ENCODE peak calls at places on chromosomes 13 and 19, in four cellular contexts. T is upper lobe of left lung, R is suprapubic skin, W is transverse colon. S is an unnamed sample. For H3K4me1, the result is how much of the 10 kb centered on the place peaks cover.

GRCh38 chr19:58296086-58296485 is 9.1 kb upstream of the ERVK3-1 start:
- DNase-seq in T (no peak), R (no peak), W (no peak), S (no peak)

GRCh38 chr19:5690955-5691204 is 785 bp downstream of the RPL36 start:
- DNase-seq in T (no peak), R (no peak), W (peak), S (no peak)

GRCh38 chr19:19514215-19514633 is 1.1 kb downstream of the TSSK6 start:
- DNase-seq in T (peak), R (no peak), W (peak), S (no peak)

GRCh38 chr19:48346161-48346560 is 17.6 kb downstream of the TMEM143 start:
- DNase-seq in T (no peak), R (no peak), W (no peak), S (no peak)

GRCh38 chr19:35347171-35347929 is at the start of gene FFAR1:
- DNase-seq in T (no peak), R (peak), W (peak), S (no peak)

GRCh38 chr19:45547965-45548609 is 36.5 kb downstream of the OPA3 start:
- DNase-seq in T (no peak), R (no peak), W (peak), S (no peak)

GRCh38 chr19:5571777-5572176 is 4.0 kb upstream of the TINCR start:
- DNase-seq in T (no peak), R (no peak), W (no peak), S (no peak)

GRCh38 chr13:71290963-71291937 is 575.8 kb downstream of the DACH1 start:
- DNase-seq in T (no peak), R (no peak), W (peak), S (no peak)

GRCh38 chr19:45517641-45518468 is 10.6 kb downstream of the VASP start:
- DNase-seq in T (peak), R (no peak), W (no peak), S (no peak)

GRCh38 chr19:49264258-49264657 is 60.7 kb downstream of the SLC6A16 start:
- DNase-seq in T (no peak), R (no peak), W (no peak), S (no peak)

GRCh38 chr19:1172353-1173159 is 1.5 kb downstream of the SBNO2 start:
- DNase-seq in T (peak), R (peak), W (peak), S (no peak)

GRCh38 chr19:5097959-5098623 is 129.2 kb downstream of the KDM4B start:
- DNase-seq in T (peak), R (no peak), W (no peak), S (no peak)

GRCh38 chr13:76879211-76879875 is 6.9 kb downstream of the KCTD12 start:
- DNase-seq in T (no peak), R (peak), W (peak), S (peak)

GRCh38 chr13:46631184-46631542 is 78.2 kb downstream of the LRCH1 start:
- DNase-seq in T (no peak), R (no peak), W (no peak), S (no peak)

GRCh38 chr13:100341327-100341726 is 247.3 kb downstream of the GGACT start:
- DNase-seq in T (no peak), R (no peak), W (no peak), S (no peak)

GRCh38 chr19:2287585-2287984 is 5.6 kb upstream of the PEAK3 start:
- DNase-seq in T (no peak), R (no peak), W (no peak), S (no peak)

GRCh38 chr19:42322305-42322704 is 3.1 kb upstream of the MEGF8 start:
- DNase-seq in T (no peak), R (no peak), W (no peak), S (no peak)

GRCh38 chr13:100532836-100533435 is 55.7 kb downstream of the GGACT start:
- DNase-seq in T (peak), R (peak), W (no peak), S (no peak)

GRCh38 chr19:485583-486236 is 10.6 kb upstream of the MADCAM1 start:
- DNase-seq in T (peak), R (no peak), W (no peak), S (no peak)

GRCh38 chr13:27147530-27148170 is 24.0 kb downstream of the USP12 start:
- DNase-seq in T (no peak), R (no peak), W (no peak), S (no peak)

GRCh38 chr13:23450340-23451046 is 17.0 kb upstream of the SACS start:
- DNase-seq in T (no peak), R (no peak), W (no peak), S (no peak)

GRCh38 chr19:18438331-18439024 is 545 bp upstream of the ISYNA1 start:
- DNase-seq in T (peak), R (no peak), W (no peak), S (no peak)

GRCh38 chr13:50081899-50082425 is 66.7 kb downstream of the KCNRG start:
- DNase-seq in T (peak), R (peak), W (peak), S (peak)

GRCh38 chr13:46172531-46172991 is 9.4 kb downstream of the LCP1 start:
- DNase-seq in T (no peak), R (no peak), W (peak), S (no peak)

GRCh38 chr13:80047406-80047805 is 293.5 kb downstream of the SPRY2 start:
- DNase-seq in T (no peak), R (no peak), W (no peak), S (no peak)

GRCh38 chr19:45826934-45827333 is 11.8 kb upstream of the RSPH6A start:
- DNase-seq in T (peak), R (no peak), W (no peak), S (no peak)

GRCh38 chr13:102693781-102694180 is 1.1 kb downstream of the METTL21C start:
- DNase-seq in T (no peak), R (no peak), W (no peak), S (no peak)

GRCh38 chr13:106391271-106391670 is 144.2 kb downstream of the EFNB2 start:
- DNase-seq in T (no peak), R (no peak), W (no peak), S (no peak)

GRCh38 chr19:1063030-1063908 is 3.7 kb upstream of the ARHGAP45 start:
- DNase-seq in T (peak), R (no peak), W (no peak), S (no peak)

GRCh38 chr19:52343548-52343947 is 7.5 kb downstream of the ZNF610 start:
- DNase-seq in T (no peak), R (no peak), W (peak), S (no peak)

GRCh38 chr13:63435668-63436275 is 2020.1 kb upstream of the PCDH20 start:
- DNase-seq in T (no peak), R (no peak), W (no peak), S (no peak)

GRCh38 chr19:30103981-30104380 is 161.9 kb downstream of the URI1 start:
- DNase-seq in T (no peak), R (no peak), W (no peak), S (no peak)
- H3K4me3 ChIP-seq in T (no peak), R (no peak), W (no peak), S (no peak)

DNA sequence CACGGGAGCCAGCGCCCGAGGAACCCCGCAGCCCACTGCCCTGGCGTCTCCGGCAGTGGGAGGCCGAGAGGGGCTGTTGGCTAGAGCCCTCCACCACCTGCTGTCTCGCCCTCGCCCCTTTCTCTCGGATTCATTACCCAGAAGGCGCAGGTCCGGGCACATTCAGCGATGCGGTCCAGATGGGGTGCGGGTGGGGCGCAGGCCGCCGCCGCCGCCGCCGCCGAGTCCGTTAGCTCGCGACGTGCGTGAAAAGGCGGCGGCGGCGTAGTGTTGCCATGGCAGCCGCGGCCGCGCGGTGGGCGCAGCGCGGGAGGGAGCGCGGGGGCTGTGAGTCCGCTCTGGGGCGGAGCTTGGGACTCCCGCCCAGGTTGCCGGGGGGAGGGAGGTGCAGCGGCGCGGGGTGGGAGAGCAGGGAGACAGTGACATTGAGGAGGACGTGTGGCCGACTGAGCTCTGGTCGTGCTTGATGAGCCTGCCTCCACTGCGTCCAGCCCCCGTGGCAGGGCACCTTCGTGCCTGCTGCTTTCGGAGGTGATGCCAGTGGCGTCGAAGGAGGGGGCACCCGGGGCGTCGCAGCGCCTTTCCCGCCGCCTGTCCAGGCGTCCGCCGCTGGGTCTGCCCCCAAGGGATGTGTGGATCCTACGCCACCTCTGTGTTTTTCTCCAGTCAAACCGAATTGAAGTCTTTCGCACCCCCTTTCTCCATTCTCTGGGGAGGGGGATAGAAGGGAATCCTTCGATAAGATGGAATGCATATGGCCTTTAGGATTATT is at the start of gene KATNAL1:
- DNase-seq in T (peak), R (peak), W (peak), S (peak)
- H3K4me1 ChIP-seq in T (under half), R (under half), W (under half), S (under half)

DNA sequence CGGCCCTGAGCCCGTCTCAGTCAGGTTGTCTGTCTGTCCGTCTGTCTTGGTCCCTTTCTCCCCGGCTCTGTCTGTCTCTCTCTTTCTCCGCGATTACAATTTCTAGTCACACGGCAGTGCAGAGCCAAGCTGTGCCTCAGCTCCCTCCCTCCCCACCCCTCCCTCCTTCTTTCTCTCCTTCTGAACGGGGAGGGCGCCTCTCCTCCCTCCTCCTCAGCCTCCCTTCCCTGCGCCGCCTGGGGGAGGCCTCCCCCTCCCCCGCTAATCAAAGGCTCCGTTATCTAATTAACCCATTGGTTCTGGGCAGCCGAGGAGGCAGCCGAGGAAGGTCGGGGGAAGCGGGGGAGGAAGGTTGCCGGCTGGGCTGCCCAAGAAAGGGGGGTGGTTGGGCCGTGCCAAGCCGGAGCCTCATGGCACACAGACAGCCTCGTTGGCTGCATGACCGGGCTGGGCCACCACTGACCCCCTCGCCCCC is 16.5 kb downstream of the LRRC4B start:
- DNase-seq in T (no peak), R (no peak), W (no peak), S (no peak)
- H3K4me3 ChIP-seq in T (no peak), R (peak), W (no peak), S (peak)

GRCh38 chr19:7885818-7886217 is 2.5 kb upstream of the LRRC8E start:
- DNase-seq in T (no peak), R (no peak), W (no peak), S (no peak)

GRCh38 chr19:7883105-7883504 is 5.2 kb upstream of the LRRC8E start:
- DNase-seq in T (no peak), R (no peak), W (no peak), S (no peak)

GRCh38 chr19:7883796-7884570 is 4.3 kb upstream of the LRRC8E start:
- DNase-seq in T (no peak), R (no peak), W (no peak), S (no peak)

GRCh38 chr19:7879102-7879770 is 5.0 kb upstream of the PRR36 start:
- DNase-seq in T (no peak), R (no peak), W (no peak), S (no peak)

DNA sequence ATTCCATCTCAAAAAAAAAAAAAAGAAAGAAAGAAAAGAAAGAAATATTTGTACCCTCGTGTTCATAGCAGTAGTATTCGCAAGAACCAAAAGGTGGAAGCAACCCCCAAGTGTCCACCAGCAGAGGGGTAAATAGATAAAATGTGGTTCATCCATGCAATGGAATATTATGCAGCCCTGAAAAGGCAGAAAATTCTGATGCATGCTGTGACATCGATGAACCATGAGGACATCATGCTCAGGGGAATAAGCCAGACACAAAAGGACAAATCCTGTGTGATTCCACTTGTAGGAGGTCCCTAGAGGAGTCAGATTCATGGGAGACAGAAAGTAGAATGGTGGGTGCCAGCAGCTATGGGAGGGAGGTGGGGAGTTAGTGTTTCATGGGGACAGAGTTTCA is 6.4 kb upstream of the LRRC8E start:
- DNase-seq in T (no peak), R (no peak), W (no peak), S (no peak)
- H3K4me1 ChIP-seq in T (under half), R (under half), W (under half), S (under half)

DNA sequence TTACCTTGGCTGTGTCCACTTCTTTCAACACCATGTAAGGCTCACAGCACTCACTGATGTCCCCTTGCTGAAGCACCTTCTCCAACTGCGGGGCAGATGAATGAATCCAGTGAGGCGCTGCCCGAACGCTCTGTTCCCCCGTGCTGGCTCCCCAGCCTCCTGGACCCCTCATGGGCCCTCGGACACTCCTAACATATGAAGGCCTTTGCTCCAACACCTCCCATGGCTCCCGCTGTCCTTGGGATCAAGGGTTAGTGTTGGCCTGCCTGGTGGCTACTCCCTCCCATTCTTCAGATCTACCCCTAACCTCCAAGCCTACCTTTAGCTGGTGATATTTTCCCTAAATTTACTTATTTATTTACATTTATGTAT is 4.4 kb downstream of the ANGPTL8 start:
- DNase-seq in T (no peak), R (no peak), W (no peak), S (no peak)
- H3K4me3 ChIP-seq in T (no peak), R (no peak), W (no peak), S (peak)

DNA sequence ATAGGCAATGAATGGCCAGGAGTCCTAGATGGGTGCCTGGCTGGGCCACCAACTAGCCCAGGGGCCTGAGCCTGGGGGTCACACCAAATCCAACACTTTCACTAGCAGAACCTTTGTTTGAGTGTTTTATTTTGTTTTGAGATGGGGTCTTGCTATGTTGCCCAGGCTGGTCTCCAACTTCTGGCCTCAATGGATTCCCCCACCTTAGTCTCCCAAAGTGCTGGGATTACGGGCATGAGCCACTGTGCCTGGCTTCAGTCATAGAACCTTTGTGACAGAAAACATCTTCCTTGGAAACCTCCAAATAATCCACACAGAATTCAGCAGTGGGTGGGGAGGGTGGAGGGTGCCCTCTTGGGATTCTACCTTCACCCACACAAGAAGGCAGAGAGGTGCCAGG is 6.1 kb downstream of the PRKACA start:
- DNase-seq in T (no peak), R (no peak), W (no peak), S (no peak)
- H3K4me1 ChIP-seq in T (under half), R (under half), W (under half), S (half or more)

GRCh38 chr13:114128348-114128623 is 4.1 kb downstream of the RASA3 start:
- DNase-seq in T (no peak), R (no peak), W (no peak), S (no peak)
- H3K4me3 ChIP-seq in T (no peak), R (peak), W (no peak), S (peak)

GRCh38 chr19:7227735-7228134 is 66.5 kb downstream of the INSR start:
- DNase-seq in T (no peak), R (no peak), W (no peak), S (no peak)

GRCh38 chr19:7228935-7229541 is 65.2 kb downstream of the INSR start:
- DNase-seq in T (no peak), R (no peak), W (no peak), S (no peak)

GRCh38 chr19:7224995-7225394 is 69.2 kb downstream of the INSR start:
- DNase-seq in T (no peak), R (no peak), W (no peak), S (no peak)

GRCh38 chr19:7225741-7226140 is 68.5 kb downstream of the INSR start:
- DNase-seq in T (no peak), R (no peak), W (no peak), S (no peak)

GRCh38 chr19:7226749-7227148 is 67.5 kb downstream of the INSR start:
- DNase-seq in T (no peak), R (no peak), W (no peak), S (no peak)
- H3K4me1 ChIP-seq in T (under half), R (under half), W (under half), S (under half)

DNA sequence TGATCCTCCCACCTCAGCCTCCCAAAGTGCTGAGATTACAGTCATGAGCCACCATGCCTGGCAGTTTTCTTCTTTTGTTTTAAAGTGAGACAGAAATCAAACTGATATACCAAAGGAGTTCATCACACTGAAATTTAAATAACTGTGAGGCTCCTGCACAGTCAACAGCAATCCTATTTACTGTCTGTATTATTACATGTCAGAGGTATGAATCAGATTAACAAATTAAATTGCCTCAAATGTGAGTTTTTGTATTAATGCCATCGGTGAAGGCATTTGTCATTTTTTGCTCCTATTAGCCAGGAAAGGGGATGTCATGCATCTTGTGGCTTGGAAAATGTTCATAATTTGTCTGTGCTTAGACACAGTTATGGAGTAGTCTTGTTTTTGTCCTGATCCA is 20.4 kb downstream of the DCT start:
- DNase-seq in T (no peak), R (no peak), W (no peak), S (no peak)
- H3K4me3 ChIP-seq in T (no peak), R (no peak), W (no peak), S (no peak)

GRCh38 chr13:97321616-97322321 is 99.6 kb downstream of the MBNL2 start:
- DNase-seq in T (no peak), R (no peak), W (no peak), S (no peak)
- H3K4me1 ChIP-seq in T (under half), R (under half), W (under half), S (under half)

S was measured in thoracic aorta.